ENCODE peak calls at places on chromosomes 1 and 21, in nine cellular contexts. One of them, this sample, is unnamed.
A peak's percentile ranks its signal among the peaks of the same experiment; 100 is the strongest.

GRCh38 chr21:45377866-45378257 is 27.1 kb upstream of the COL18A1 start:
- DNase-seq in amniotic epithelial cell: no peak
- DNase-seq in hippocampal formation: no peak
- DNase-seq in NAMALWA: no peak
- DNase-seq in glomerular endothelial cell: no peak
- DNase-seq in K562: no peak
- DNase-seq in frontal cortex: no peak
- DNase-seq in NCI-H1694: no peak
- DNase-seq in RPMI7951: no peak
- DNase-seq in this sample: no peak

GRCh38 chr21:27024971-27025370 is 58.1 kb upstream of the ADAMTS5 start:
- DNase-seq in NCI-H1694: no peak
- DNase-seq in frontal cortex: no peak
- DNase-seq in glomerular endothelial cell: no peak
- DNase-seq in NAMALWA: no peak
- DNase-seq in K562: no peak
- DNase-seq in amniotic epithelial cell: peak; percentile 10
- DNase-seq in hippocampal formation: no peak
- DNase-seq in RPMI7951: no peak
- DNase-seq in this sample: no peak

GRCh38 chr1:207025144-207025880 is 7.2 kb downstream of the C1orf116 start:
- DNase-seq in NAMALWA: no peak
- DNase-seq in glomerular endothelial cell: no peak
- DNase-seq in RPMI7951: peak; percentile 39
- DNase-seq in K562: no peak
- DNase-seq in NCI-H1694: no peak
- DNase-seq in hippocampal formation: no peak
- DNase-seq in frontal cortex: no peak
- DNase-seq in amniotic epithelial cell: peak; percentile 83
- DNase-seq in this sample: no peak

GRCh38 chr1:16464917-16465625 is 24.5 kb downstream of the NECAP2 start:
- DNase-seq in amniotic epithelial cell: peak; percentile 64
- DNase-seq in glomerular endothelial cell: no peak
- DNase-seq in NCI-H1694: no peak
- DNase-seq in NAMALWA: no peak
- DNase-seq in frontal cortex: no peak
- DNase-seq in hippocampal formation: no peak
- DNase-seq in K562: no peak
- DNase-seq in RPMI7951: no peak
- DNase-seq in this sample: no peak

GRCh38 chr1:165408518-165408917 is 36.4 kb downstream of the RXRG start:
- DNase-seq in frontal cortex: no peak
- DNase-seq in hippocampal formation: no peak
- DNase-seq in NAMALWA: no peak
- DNase-seq in NCI-H1694: peak; percentile 62
- DNase-seq in K562: peak; percentile 57
- DNase-seq in amniotic epithelial cell: peak; percentile 41
- DNase-seq in glomerular endothelial cell: no peak
- DNase-seq in RPMI7951: peak; percentile 81
- DNase-seq in this sample: no peak

GRCh38 chr1:79109445-79109844 is 102.9 kb upstream of the ADGRL4 start:
- DNase-seq in hippocampal formation: no peak
- DNase-seq in K562: no peak
- DNase-seq in RPMI7951: no peak
- DNase-seq in amniotic epithelial cell: no peak
- DNase-seq in NCI-H1694: no peak
- DNase-seq in NAMALWA: no peak
- DNase-seq in frontal cortex: no peak
- DNase-seq in glomerular endothelial cell: no peak
- DNase-seq in this sample: no peak

GRCh38 chr1:32910319-32910718 is 9.1 kb upstream of the TMEM54 start:
- DNase-seq in hippocampal formation: no peak
- DNase-seq in glomerular endothelial cell: no peak
- DNase-seq in frontal cortex: no peak
- DNase-seq in NCI-H1694: no peak
- DNase-seq in K562: no peak
- DNase-seq in NAMALWA: no peak
- DNase-seq in amniotic epithelial cell: no peak
- DNase-seq in RPMI7951: no peak
- DNase-seq in this sample: no peak

GRCh38 chr21:34204021-34204420 is 130.6 kb downstream of the MRPS6 start:
- DNase-seq in NCI-H1694: no peak
- DNase-seq in RPMI7951: no peak
- DNase-seq in hippocampal formation: no peak
- DNase-seq in frontal cortex: no peak
- DNase-seq in NAMALWA: no peak
- DNase-seq in K562: no peak
- DNase-seq in amniotic epithelial cell: no peak
- DNase-seq in glomerular endothelial cell: no peak
- DNase-seq in this sample: no peak

GRCh38 chr1:221335161-221336101 is 406.5 kb downstream of the DUSP10 start:
- DNase-seq in K562: no peak
- DNase-seq in frontal cortex: peak; percentile 11
- DNase-seq in NCI-H1694: no peak
- DNase-seq in RPMI7951: peak; percentile 99
- DNase-seq in amniotic epithelial cell: peak; percentile 93
- DNase-seq in glomerular endothelial cell: peak; percentile 14
- DNase-seq in hippocampal formation: peak; percentile 89
- DNase-seq in NAMALWA: no peak
- DNase-seq in this sample: no peak

GRCh38 chr1:28127617-28128257 is 39.3 kb upstream of the EYA3 start:
- DNase-seq in amniotic epithelial cell: no peak
- DNase-seq in NAMALWA: peak; percentile 68
- DNase-seq in K562: no peak
- DNase-seq in glomerular endothelial cell: no peak
- DNase-seq in hippocampal formation: no peak
- DNase-seq in NCI-H1694: no peak
- DNase-seq in frontal cortex: no peak
- DNase-seq in RPMI7951: no peak
- DNase-seq in this sample: no peak

GRCh38 chr21:33199516-33200217 is 30.1 kb upstream of the IFNAR2 start:
- DNase-seq in NCI-H1694: peak; percentile 98
- DNase-seq in hippocampal formation: peak; percentile 96
- DNase-seq in glomerular endothelial cell: peak; percentile 95
- DNase-seq in frontal cortex: peak; percentile 54
- DNase-seq in K562: peak; percentile 80
- DNase-seq in NAMALWA: peak; percentile 97
- DNase-seq in amniotic epithelial cell: peak; percentile 92
- DNase-seq in RPMI7951: peak; percentile 82
- DNase-seq in this sample: peak; percentile 69

GRCh38 chr1:211625040-211625439 is 46.1 kb upstream of the SLC30A1 start:
- DNase-seq in NCI-H1694: no peak
- DNase-seq in K562: peak; percentile 63
- DNase-seq in NAMALWA: peak; percentile 29
- DNase-seq in amniotic epithelial cell: peak; percentile 62
- DNase-seq in frontal cortex: no peak
- DNase-seq in hippocampal formation: no peak
- DNase-seq in RPMI7951: peak; percentile 61
- DNase-seq in glomerular endothelial cell: no peak
- DNase-seq in this sample: no peak

GRCh38 chr1:98761238-98761637 is 99.7 kb downstream of the SNX7 start:
- DNase-seq in amniotic epithelial cell: peak; percentile 6
- DNase-seq in RPMI7951: peak; percentile 5
- DNase-seq in glomerular endothelial cell: no peak
- DNase-seq in hippocampal formation: no peak
- DNase-seq in NAMALWA: peak; percentile 23
- DNase-seq in NCI-H1694: no peak
- DNase-seq in frontal cortex: no peak
- DNase-seq in K562: no peak
- DNase-seq in this sample: no peak

GRCh38 chr1:46485564-46486431 is 3.8 kb upstream of the DMBX1 start:
- DNase-seq in K562: no peak
- DNase-seq in amniotic epithelial cell: no peak
- DNase-seq in NCI-H1694: no peak
- DNase-seq in RPMI7951: no peak
- DNase-seq in frontal cortex: no peak
- DNase-seq in glomerular endothelial cell: no peak
- DNase-seq in hippocampal formation: no peak
- DNase-seq in NAMALWA: no peak
- DNase-seq in this sample: no peak

GRCh38 chr1:216095400-216095799 is 327.8 kb downstream of the USH2A start:
- DNase-seq in hippocampal formation: no peak
- DNase-seq in frontal cortex: no peak
- DNase-seq in glomerular endothelial cell: no peak
- DNase-seq in NCI-H1694: no peak
- DNase-seq in amniotic epithelial cell: no peak
- DNase-seq in NAMALWA: no peak
- DNase-seq in RPMI7951: no peak
- DNase-seq in K562: no peak
- DNase-seq in this sample: no peak

GRCh38 chr1:212828395-212828794 is 19.1 kb downstream of the SPATA45 start:
- DNase-seq in amniotic epithelial cell: no peak
- DNase-seq in glomerular endothelial cell: no peak
- DNase-seq in NCI-H1694: no peak
- DNase-seq in frontal cortex: no peak
- DNase-seq in RPMI7951: no peak
- DNase-seq in hippocampal formation: no peak
- DNase-seq in NAMALWA: no peak
- DNase-seq in K562: no peak
- DNase-seq in this sample: no peak

GRCh38 chr1:228979325-228979699 is 244.0 kb downstream of the RHOU start:
- DNase-seq in K562: no peak
- DNase-seq in glomerular endothelial cell: no peak
- DNase-seq in NCI-H1694: no peak
- DNase-seq in frontal cortex: no peak
- DNase-seq in NAMALWA: no peak
- DNase-seq in RPMI7951: no peak
- DNase-seq in hippocampal formation: no peak
- DNase-seq in amniotic epithelial cell: no peak
- DNase-seq in this sample: no peak

GRCh38 chr1:17251699-17252376 is 2.9 kb downstream of the PADI3 start:
- DNase-seq in K562: no peak
- DNase-seq in glomerular endothelial cell: no peak
- DNase-seq in RPMI7951: peak; percentile 96
- DNase-seq in hippocampal formation: no peak
- DNase-seq in frontal cortex: no peak
- DNase-seq in NAMALWA: no peak
- DNase-seq in amniotic epithelial cell: peak; percentile 51
- DNase-seq in NCI-H1694: no peak
- DNase-seq in this sample: no peak

GRCh38 chr1:246199086-246199485 is 308.0 kb downstream of the SMYD3 start:
- DNase-seq in NCI-H1694: peak; percentile 36
- DNase-seq in RPMI7951: peak; percentile 51
- DNase-seq in amniotic epithelial cell: no peak
- DNase-seq in frontal cortex: no peak
- DNase-seq in K562: no peak
- DNase-seq in hippocampal formation: no peak
- DNase-seq in NAMALWA: no peak
- DNase-seq in glomerular endothelial cell: no peak
- DNase-seq in this sample: no peak

GRCh38 chr1:16082283-16083038 is 9.0 kb upstream of the FAM131C start:
- DNase-seq in K562: peak; percentile 85
- DNase-seq in hippocampal formation: no peak
- DNase-seq in amniotic epithelial cell: peak; percentile 44
- DNase-seq in glomerular endothelial cell: peak; percentile 31
- DNase-seq in RPMI7951: peak; percentile 55
- DNase-seq in NAMALWA: peak; percentile 84
- DNase-seq in NCI-H1694: peak; percentile 38
- DNase-seq in frontal cortex: no peak
- DNase-seq in this sample: peak; percentile 53

GRCh38 chr1:23556661-23557470 is 2.4 kb downstream of the ID3 start:
- DNase-seq in amniotic epithelial cell: peak; percentile 75
- DNase-seq in hippocampal formation: no peak
- DNase-seq in K562: no peak
- DNase-seq in NAMALWA: peak; percentile 89
- DNase-seq in frontal cortex: no peak
- DNase-seq in RPMI7951: no peak
- DNase-seq in NCI-H1694: no peak
- DNase-seq in glomerular endothelial cell: no peak
- DNase-seq in this sample: no peak

GRCh38 chr1:78603206-78603605 is 17.0 kb upstream of the IFI44L start:
- DNase-seq in K562: no peak
- DNase-seq in NCI-H1694: no peak
- DNase-seq in amniotic epithelial cell: peak; percentile 54
- DNase-seq in glomerular endothelial cell: no peak
- DNase-seq in hippocampal formation: no peak
- DNase-seq in NAMALWA: no peak
- DNase-seq in RPMI7951: no peak
- DNase-seq in frontal cortex: no peak
- DNase-seq in this sample: no peak

GRCh38 chr1:241401156-241401555 is 44.2 kb upstream of the RGS7 start:
- DNase-seq in K562: no peak
- DNase-seq in frontal cortex: no peak
- DNase-seq in NAMALWA: no peak
- DNase-seq in amniotic epithelial cell: no peak
- DNase-seq in glomerular endothelial cell: no peak
- DNase-seq in hippocampal formation: no peak
- DNase-seq in NCI-H1694: no peak
- DNase-seq in RPMI7951: peak; percentile 41
- DNase-seq in this sample: no peak

GRCh38 chr1:236421022-236421421 is 26.9 kb downstream of the EDARADD start:
- DNase-seq in RPMI7951: peak; percentile 41
- DNase-seq in K562: peak; percentile 41
- DNase-seq in hippocampal formation: no peak
- DNase-seq in glomerular endothelial cell: no peak
- DNase-seq in NCI-H1694: no peak
- DNase-seq in frontal cortex: no peak
- DNase-seq in NAMALWA: no peak
- DNase-seq in amniotic epithelial cell: no peak
- DNase-seq in this sample: no peak

GRCh38 chr1:921011-921837 is 2.5 kb upstream of the SAMD11 start:
- DNase-seq in hippocampal formation: peak; percentile 29
- DNase-seq in NCI-H1694: peak; percentile 40
- DNase-seq in K562: peak; percentile 94
- DNase-seq in NAMALWA: peak; percentile 87
- DNase-seq in glomerular endothelial cell: no peak
- DNase-seq in frontal cortex: peak; percentile 86
- DNase-seq in amniotic epithelial cell: peak; percentile 73
- DNase-seq in RPMI7951: peak; percentile 73
- DNase-seq in this sample: no peak

GRCh38 chr1:151455231-151455630 is 4.1 kb downstream of the POGZ start:
- DNase-seq in frontal cortex: no peak
- DNase-seq in RPMI7951: no peak
- DNase-seq in hippocampal formation: no peak
- DNase-seq in K562: no peak
- DNase-seq in amniotic epithelial cell: no peak
- DNase-seq in glomerular endothelial cell: no peak
- DNase-seq in NAMALWA: no peak
- DNase-seq in NCI-H1694: no peak
- DNase-seq in this sample: no peak

GRCh38 chr1:188937965-188938551 is 1539.6 kb downstream of the BRINP3 start:
- DNase-seq in K562: no peak
- DNase-seq in NCI-H1694: no peak
- DNase-seq in frontal cortex: no peak
- DNase-seq in hippocampal formation: no peak
- DNase-seq in glomerular endothelial cell: peak; percentile 7
- DNase-seq in NAMALWA: no peak
- DNase-seq in amniotic epithelial cell: peak; percentile 66
- DNase-seq in RPMI7951: no peak
- DNase-seq in this sample: no peak

GRCh38 chr1:94316183-94316582 is 78.8 kb upstream of the ARHGAP29 start:
- DNase-seq in frontal cortex: no peak
- DNase-seq in amniotic epithelial cell: no peak
- DNase-seq in K562: no peak
- DNase-seq in NAMALWA: no peak
- DNase-seq in RPMI7951: no peak
- DNase-seq in glomerular endothelial cell: no peak
- DNase-seq in NCI-H1694: no peak
- DNase-seq in hippocampal formation: no peak
- DNase-seq in this sample: no peak

GRCh38 chr1:107572674-107573205 is 392.2 kb downstream of the VAV3 start:
- DNase-seq in K562: no peak
- DNase-seq in hippocampal formation: no peak
- DNase-seq in frontal cortex: no peak
- DNase-seq in NAMALWA: no peak
- DNase-seq in RPMI7951: peak; percentile 14
- DNase-seq in amniotic epithelial cell: peak; percentile 1
- DNase-seq in NCI-H1694: peak; percentile 9
- DNase-seq in glomerular endothelial cell: no peak
- DNase-seq in this sample: no peak